ENCODE peak calls at places on chromosomes 13 and 19, in six cellular contexts. A, S, X, Q, M and E are unnamed samples.

GRCh38 chr19:18803550-18804138 is 12.5 kb upstream of the COMP start:
- DNase-seq in A (no peak), S (no peak), X (no peak), Q (no peak), M (no peak), E (no peak)

GRCh38 chr19:44476559-44477408 is 23.5 kb downstream of the ZNF180 start:
- DNase-seq in A (no peak), S (peak), X (no peak), Q (no peak), M (peak), E (no peak)

GRCh38 chr19:13004273-13004672 is 9.0 kb downstream of the NFIX start:
- DNase-seq in A (peak), S (no peak), X (no peak), Q (no peak), M (no peak), E (no peak)

GRCh38 chr19:52428937-52429336 is at the start of gene ZNF534:
- DNase-seq in A (no peak), S (no peak), X (no peak), Q (no peak), M (no peak), E (no peak)

GRCh38 chr19:4866595-4867424 is 657 bp downstream of the PLIN3 start:
- DNase-seq in A (peak), S (peak), X (peak), Q (no peak), M (peak), E (no peak)

GRCh38 chr13:50075619-50076097 is 60.4 kb downstream of the KCNRG start:
- DNase-seq in A (no peak), S (no peak), X (no peak), Q (no peak), M (peak), E (no peak)

GRCh38 chr19:56712609-56713008 is 41.1 kb upstream of the ZNF835 start:
- DNase-seq in A (no peak), S (no peak), X (no peak), Q (no peak), M (no peak), E (no peak)

GRCh38 chr13:74770361-74770760 is 636.2 kb upstream of the KLF12 start:
- DNase-seq in A (no peak), S (peak), X (no peak), Q (no peak), M (peak), E (peak)

GRCh38 chr13:28356506-28357064 is 138.3 kb downstream of the FLT1 start:
- DNase-seq in A (no peak), S (peak), X (no peak), Q (no peak), M (no peak), E (no peak)

GRCh38 chr19:3176715-3177501 is 1.7 kb upstream of the S1PR4 start:
- DNase-seq in A (peak), S (peak), X (no peak), Q (no peak), M (peak), E (no peak)

GRCh38 chr19:39110263-39110967 is 15.2 kb upstream of the PAK4 start:
- DNase-seq in A (peak), S (peak), X (no peak), Q (peak), M (no peak), E (no peak)

GRCh38 chr13:39490136-39490535 is 112.9 kb downstream of the LHFPL6 start:
- DNase-seq in A (no peak), S (no peak), X (no peak), Q (no peak), M (no peak), E (no peak)

GRCh38 chr19:3289971-3290569 is 65.6 kb downstream of the CELF5 start:
- DNase-seq in A (no peak), S (no peak), X (no peak), Q (no peak), M (peak), E (no peak)

GRCh38 chr19:13844130-13844631 is 32.8 kb upstream of the NANOS3 start:
- DNase-seq in A (peak), S (no peak), X (no peak), Q (no peak), M (peak), E (no peak)

GRCh38 chr13:29621841-29622240 is 26.4 kb upstream of the SLC7A1 start:
- DNase-seq in A (no peak), S (no peak), X (no peak), Q (no peak), M (no peak), E (no peak)

GRCh38 chr13:34001357-34001756 is 183.4 kb downstream of the RFC3 start:
- DNase-seq in A (no peak), S (no peak), X (no peak), Q (no peak), M (no peak), E (no peak)

GRCh38 chr19:46913198-46913851 is 52.5 kb downstream of the ARHGAP35 start:
- DNase-seq in A (no peak), S (no peak), X (no peak), Q (no peak), M (no peak), E (no peak)

GRCh38 chr19:3358919-3359849 is 7.2 kb upstream of the NFIC start:
- DNase-seq in A (peak), S (peak), X (peak), Q (no peak), M (no peak), E (no peak)

GRCh38 chr13:75636339-75637095 is 387 bp downstream of the LMO7 start:
- DNase-seq in A (peak), S (peak), X (peak), Q (no peak), M (peak), E (no peak)

GRCh38 chr13:67742478-67742877 is 512.3 kb upstream of the PCDH9 start:
- DNase-seq in A (no peak), S (no peak), X (no peak), Q (no peak), M (no peak), E (no peak)

GRCh38 chr13:99313941-99314340 is 6.7 kb upstream of the GPR183 start:
- DNase-seq in A (no peak), S (no peak), X (no peak), Q (no peak), M (no peak), E (no peak)

GRCh38 chr13:72473321-72473720 is 254.1 kb downstream of the MZT1 start:
- DNase-seq in A (no peak), S (no peak), X (no peak), Q (no peak), M (no peak), E (no peak)

GRCh38 chr19:5578094-5578846 is 10.5 kb upstream of the TINCR start:
- DNase-seq in A (peak), S (peak), X (peak), Q (peak), M (peak), E (no peak)

GRCh38 chr19:5339950-5340636 is 519 bp downstream of the PTPRS start:
- DNase-seq in A (no peak), S (no peak), X (no peak), Q (no peak), M (no peak), E (no peak)

GRCh38 chr19:29872224-29872731 is 60.5 kb downstream of the CCNE1 start:
- DNase-seq in A (no peak), S (peak), X (no peak), Q (no peak), M (no peak), E (no peak)

GRCh38 chr13:97600438-97601080 is 166.6 kb downstream of the RAP2A start:
- DNase-seq in A (no peak), S (peak), X (no peak), Q (no peak), M (peak), E (no peak)

GRCh38 chr19:16977306-16977705 is 49.3 kb downstream of the CPAMD8 start:
- DNase-seq in A (no peak), S (no peak), X (no peak), Q (no peak), M (no peak), E (no peak)

GRCh38 chr19:2584002-2584401 is 108.1 kb downstream of the GADD45B start:
- DNase-seq in A (no peak), S (no peak), X (no peak), Q (no peak), M (no peak), E (no peak)

GRCh38 chr19:40598121-40598917 is 2.9 kb upstream of the LTBP4 start:
- DNase-seq in A (peak), S (peak), X (peak), Q (no peak), M (peak), E (no peak)

GRCh38 chr19:44640518-44640917 is 3.2 kb upstream of the PVR start:
- DNase-seq in A (no peak), S (peak), X (no peak), Q (no peak), M (peak), E (no peak)

GRCh38 chr13:40152145-40152544 is 496.7 kb downstream of the COG6 start:
- DNase-seq in A (no peak), S (peak), X (no peak), Q (no peak), M (peak), E (no peak)

GRCh38 chr19:49807174-49807830 is 5.8 kb downstream of the FUZ start:
- DNase-seq in A (no peak), S (no peak), X (no peak), Q (no peak), M (no peak), E (no peak)

GRCh38 chr13:105817011-105817410 is 718.5 kb downstream of the EFNB2 start:
- DNase-seq in A (no peak), S (no peak), X (no peak), Q (no peak), M (peak), E (peak)

GRCh38 chr19:42312370-42312769 is 739 bp upstream of the TMEM145 start:
- DNase-seq in A (no peak), S (no peak), X (no peak), Q (no peak), M (no peak), E (no peak)

GRCh38 chr13:24890256-24890655 is 126.3 kb downstream of the RNF17 start:
- DNase-seq in A (no peak), S (no peak), X (no peak), Q (no peak), M (no peak), E (no peak)

GRCh38 chr13:48233097-48233885 is at the start of gene ITM2B:
- DNase-seq in A (peak), S (peak), X (peak), Q (no peak), M (peak), E (no peak)

GRCh38 chr13:58151452-58151851 is 519.9 kb downstream of the PCDH17 start:
- DNase-seq in A (no peak), S (no peak), X (no peak), Q (no peak), M (no peak), E (no peak)

GRCh38 chr13:36453518-36453917 is 21.2 kb downstream of the CCNA1 start:
- DNase-seq in A (no peak), S (no peak), X (no peak), Q (no peak), M (no peak), E (no peak)
- TF ChIP-seq CTCF in A (no peak), S (peak), X (peak), Q (peak), M (peak), E (peak)

GRCh38 chr19:7550987-7551761 is 15.7 kb downstream of the PNPLA6 start:
- DNase-seq in A (peak), S (peak), X (peak), Q (no peak), M (peak), E (no peak)
- H3K4me3 ChIP-seq in A (no peak), S (no peak), X (peak), Q (no peak), M (no peak), E (peak)

GRCh38 chr19:36114763-36115452 is at the start of gene POLR2I:
- DNase-seq in A (peak), S (peak), X (peak), Q (peak), M (peak), E (peak)
- TF ChIP-seq CTCF in A (no peak), S (no peak), X (no peak), Q (no peak), M (no peak), E (no peak)

GRCh38 chr19:55300821-55301458 is 17.1 kb downstream of the BRSK1 start:
- DNase-seq in A (no peak), S (no peak), X (no peak), Q (no peak), M (no peak), E (no peak)
- H3K4me3 ChIP-seq in A (no peak), S (no peak), X (no peak), Q (no peak), M (no peak), E (no peak)

GRCh38 chr13:31697290-31697689 is 42.0 kb upstream of the RXFP2 start:
- DNase-seq in A (no peak), S (no peak), X (no peak), Q (no peak), M (peak), E (no peak)

GRCh38 chr13:31703780-31704179 is 35.5 kb upstream of the RXFP2 start:
- DNase-seq in A (no peak), S (no peak), X (no peak), Q (no peak), M (no peak), E (no peak)

DNA sequence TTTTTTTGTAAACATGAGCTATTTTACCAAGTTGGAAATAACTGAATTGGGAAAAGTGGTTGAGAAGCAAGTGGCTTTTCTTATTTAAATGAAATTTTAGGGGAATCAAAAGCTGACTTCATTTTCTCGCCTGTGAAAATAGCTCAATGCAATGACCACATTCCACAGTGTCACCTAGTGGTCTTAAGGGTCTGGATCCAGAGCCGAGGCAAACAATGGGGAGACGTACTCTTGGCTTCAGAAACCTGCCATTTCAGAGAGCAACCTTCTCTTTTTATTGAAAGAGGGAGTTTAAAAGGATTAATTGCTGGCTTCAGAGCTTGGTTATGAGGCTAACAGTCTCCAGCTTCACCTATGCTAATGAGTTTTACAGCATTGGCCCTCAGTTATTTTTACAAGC is 39.7 kb upstream of the RXFP2 start:
- DNase-seq in A (no peak), S (peak), X (no peak), Q (no peak), M (no peak), E (no peak)
- TF ChIP-seq CTCF in A (no peak), S (peak), X (no peak), Q (no peak), M (peak), E (no peak)

GRCh38 chr13:45108716-45109706 is 11.3 kb upstream of the GTF2F2 start:
- DNase-seq in A (no peak), S (peak), X (no peak), Q (no peak), M (peak), E (peak)

GRCh38 chr13:45105895-45106294 is 14.4 kb upstream of the GTF2F2 start:
- DNase-seq in A (no peak), S (no peak), X (no peak), Q (no peak), M (no peak), E (no peak)

GRCh38 chr13:45102136-45102802 is 18.0 kb upstream of the GTF2F2 start:
- DNase-seq in A (no peak), S (no peak), X (no peak), Q (no peak), M (no peak), E (no peak)

GRCh38 chr13:45104294-45104693 is 16.0 kb upstream of the GTF2F2 start:
- DNase-seq in A (no peak), S (no peak), X (no peak), Q (no peak), M (no peak), E (no peak)

DNA sequence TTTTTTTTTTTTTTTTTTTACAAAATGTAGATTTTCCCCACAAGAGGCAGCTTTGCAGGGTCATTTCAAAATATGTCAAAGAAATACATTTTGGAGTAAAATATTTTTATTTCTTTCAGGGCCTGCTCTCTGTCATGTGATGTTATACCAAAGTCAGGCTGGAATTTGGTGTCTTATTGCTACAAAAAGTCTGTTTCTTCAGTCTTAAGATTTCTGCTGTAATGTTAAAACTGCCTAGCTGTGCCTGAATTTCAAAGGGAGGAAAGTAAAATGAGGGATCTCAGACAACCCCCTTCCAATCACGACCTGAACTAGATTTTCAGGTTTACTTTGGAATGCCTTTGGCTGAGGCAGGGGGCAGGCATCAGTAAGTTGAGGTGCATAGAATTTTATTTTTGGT is 12.8 kb upstream of the GTF2F2 start:
- DNase-seq in A (no peak), S (no peak), X (no peak), Q (no peak), M (no peak), E (no peak)
- H3K4me3 ChIP-seq in A (no peak), S (no peak), X (no peak), Q (no peak), M (no peak), E (no peak)

GRCh38 chr19:11381535-11382369 is 2.4 kb downstream of the EPOR start:
- DNase-seq in A (peak), S (peak), X (peak), Q (no peak), M (peak), E (no peak)
- TF ChIP-seq CTCF in A (no peak), S (peak), X (no peak), Q (peak), M (peak), E (peak)

DNA sequence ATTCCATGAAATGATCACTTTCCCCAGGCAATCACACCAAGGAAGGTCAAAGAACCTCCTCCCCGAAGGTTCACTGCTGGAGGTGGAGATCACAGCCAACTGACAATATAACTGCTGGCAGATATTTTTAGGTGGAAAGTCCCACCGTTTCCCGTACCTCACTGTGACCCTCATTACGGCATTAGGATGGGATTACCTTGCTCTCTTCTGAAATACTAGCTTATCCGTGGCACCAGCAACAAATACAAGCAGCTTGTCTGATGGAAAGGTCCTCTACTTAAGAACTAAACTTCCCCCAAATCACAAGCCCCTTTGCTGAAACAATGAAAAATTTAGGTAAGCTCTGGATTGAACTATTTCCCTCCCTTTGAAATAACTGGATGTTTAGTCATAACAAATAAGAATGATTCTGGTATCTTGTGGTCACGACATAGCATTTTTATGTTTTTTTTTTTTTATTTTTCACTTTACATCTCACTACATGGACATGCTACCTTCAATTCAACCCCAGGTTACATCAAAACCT is 178.9 kb downstream of the COL4A1 start:
- DNase-seq in A (no peak), S (no peak), X (no peak), Q (no peak), M (no peak), E (no peak)
- H3K4me3 ChIP-seq in A (no peak), S (no peak), X (peak), Q (no peak), M (no peak), E (no peak)

GRCh38 chr19:281992-282391 is 9.2 kb downstream of the PLPP2 start:
- DNase-seq in A (no peak), S (no peak), X (peak), Q (no peak), M (no peak), E (no peak)
- TF ChIP-seq CTCF in A (no peak), S (no peak), X (no peak), Q (no peak), M (no peak), E (no peak)